ENCODE peak calls at places on chromosome 22, in eight cellular contexts. One of them, this sample, is unnamed.
A peak's percentile ranks its signal among the peaks of the same experiment; 100 is the strongest.

GRCh38 chr22:22043296-22044078 is 60.9 kb upstream of the TOP3B start:
- DNase-seq in MM.1S: no peak
- DNase-seq in thoracic aorta: no peak
- DNase-seq in mucosa of descending colon: no peak
- DNase-seq in brain microvascular endothelial cell: no peak
- DNase-seq in colonic mucosa: no peak
- DNase-seq in cardiac muscle cell: no peak
- DNase-seq in SK-N-SH: no peak
- DNase-seq in this sample: no peak

GRCh38 chr22:49210606-49211005 is 617.1 kb downstream of the BRD1 start:
- DNase-seq in brain microvascular endothelial cell: no peak
- DNase-seq in colonic mucosa: no peak
- DNase-seq in MM.1S: no peak
- DNase-seq in cardiac muscle cell: no peak
- DNase-seq in SK-N-SH: no peak
- DNase-seq in thoracic aorta: no peak
- DNase-seq in mucosa of descending colon: no peak
- DNase-seq in this sample: no peak

GRCh38 chr22:34620832-34621231 is 445.1 kb upstream of the ISX start:
- DNase-seq in brain microvascular endothelial cell: no peak
- DNase-seq in thoracic aorta: no peak
- DNase-seq in SK-N-SH: no peak
- DNase-seq in MM.1S: peak; percentile 77
- DNase-seq in colonic mucosa: no peak
- DNase-seq in mucosa of descending colon: no peak
- DNase-seq in cardiac muscle cell: no peak
- DNase-seq in this sample: no peak

GRCh38 chr22:25053153-25053805 is 100.8 kb downstream of the KIAA1671 start:
- DNase-seq in MM.1S: no peak
- DNase-seq in mucosa of descending colon: no peak
- DNase-seq in SK-N-SH: no peak
- DNase-seq in thoracic aorta: no peak
- DNase-seq in colonic mucosa: peak; percentile 81
- DNase-seq in brain microvascular endothelial cell: no peak
- DNase-seq in cardiac muscle cell: no peak
- DNase-seq in this sample: no peak

GRCh38 chr22:33737662-33738061 is 182.6 kb downstream of the LARGE1 start:
- DNase-seq in thoracic aorta: no peak
- DNase-seq in cardiac muscle cell: no peak
- DNase-seq in brain microvascular endothelial cell: no peak
- DNase-seq in MM.1S: no peak
- DNase-seq in SK-N-SH: no peak
- DNase-seq in colonic mucosa: no peak
- DNase-seq in mucosa of descending colon: no peak
- DNase-seq in this sample: no peak

GRCh38 chr22:42920101-42920820 is 63.2 kb upstream of the ARFGAP3 start:
- DNase-seq in MM.1S: no peak
- DNase-seq in cardiac muscle cell: peak; percentile 36
- DNase-seq in mucosa of descending colon: no peak
- DNase-seq in thoracic aorta: no peak
- DNase-seq in brain microvascular endothelial cell: no peak
- DNase-seq in SK-N-SH: no peak
- DNase-seq in colonic mucosa: no peak
- DNase-seq in this sample: no peak

GRCh38 chr22:36197601-36198146 is 3.9 kb downstream of the APOL4 start:
- DNase-seq in mucosa of descending colon: no peak
- DNase-seq in cardiac muscle cell: no peak
- DNase-seq in SK-N-SH: peak; percentile 50
- DNase-seq in brain microvascular endothelial cell: no peak
- DNase-seq in colonic mucosa: no peak
- DNase-seq in thoracic aorta: no peak
- DNase-seq in MM.1S: peak; percentile 21
- DNase-seq in this sample: no peak

GRCh38 chr22:21837184-21837979 is 30.1 kb downstream of the MAPK1 start:
- DNase-seq in brain microvascular endothelial cell: peak; percentile 76
- DNase-seq in mucosa of descending colon: no peak
- DNase-seq in SK-N-SH: no peak
- DNase-seq in MM.1S: no peak
- DNase-seq in thoracic aorta: no peak
- DNase-seq in cardiac muscle cell: peak; percentile 77
- DNase-seq in colonic mucosa: no peak
- DNase-seq in this sample: peak; percentile 91

GRCh38 chr22:18970180-18970947 is 34.3 kb upstream of the PRODH start:
- DNase-seq in cardiac muscle cell: peak; percentile 21
- DNase-seq in MM.1S: no peak
- DNase-seq in SK-N-SH: peak; percentile 85
- DNase-seq in brain microvascular endothelial cell: no peak
- DNase-seq in colonic mucosa: no peak
- DNase-seq in thoracic aorta: no peak
- DNase-seq in mucosa of descending colon: no peak
- DNase-seq in this sample: no peak

GRCh38 chr22:25404923-25405853 is 159.3 kb upstream of the GRK3 start:
- DNase-seq in brain microvascular endothelial cell: peak; percentile 31
- DNase-seq in colonic mucosa: peak; percentile 83
- DNase-seq in MM.1S: peak; percentile 35
- DNase-seq in mucosa of descending colon: peak; percentile 87
- DNase-seq in thoracic aorta: no peak
- DNase-seq in cardiac muscle cell: peak; percentile 78
- DNase-seq in SK-N-SH: peak; percentile 85
- DNase-seq in this sample: peak; percentile 32

GRCh38 chr22:30045901-30046715 is 34.2 kb upstream of the HORMAD2 start:
- DNase-seq in MM.1S: no peak
- DNase-seq in cardiac muscle cell: no peak
- DNase-seq in mucosa of descending colon: no peak
- DNase-seq in colonic mucosa: no peak
- DNase-seq in SK-N-SH: no peak
- DNase-seq in brain microvascular endothelial cell: no peak
- DNase-seq in thoracic aorta: no peak
- DNase-seq in this sample: no peak

GRCh38 chr22:36221799-36222751 is 17.3 kb downstream of the APOL2 start:
- DNase-seq in mucosa of descending colon: no peak
- DNase-seq in thoracic aorta: no peak
- DNase-seq in cardiac muscle cell: peak; percentile 62
- DNase-seq in SK-N-SH: peak; percentile 57
- DNase-seq in brain microvascular endothelial cell: no peak
- DNase-seq in MM.1S: peak; percentile 63
- DNase-seq in colonic mucosa: peak; percentile 41
- DNase-seq in this sample: peak; percentile 33

GRCh38 chr22:33922268-33922667 is 2.0 kb upstream of the LARGE1 start:
- DNase-seq in SK-N-SH: no peak
- DNase-seq in cardiac muscle cell: peak; percentile 40
- DNase-seq in brain microvascular endothelial cell: peak; percentile 21
- DNase-seq in colonic mucosa: peak; percentile 53
- DNase-seq in mucosa of descending colon: no peak
- DNase-seq in MM.1S: peak; percentile 31
- DNase-seq in thoracic aorta: no peak
- DNase-seq in this sample: no peak

GRCh38 chr22:37262346-37262745 is 18.3 kb upstream of the RAC2 start:
- DNase-seq in cardiac muscle cell: no peak
- DNase-seq in MM.1S: no peak
- DNase-seq in brain microvascular endothelial cell: no peak
- DNase-seq in thoracic aorta: no peak
- DNase-seq in SK-N-SH: no peak
- DNase-seq in mucosa of descending colon: no peak
- DNase-seq in colonic mucosa: no peak
- DNase-seq in this sample: no peak
- TF ChIP-seq CTCF in cardiac muscle cell: no peak
- TF ChIP-seq CTCF in MM.1S: no peak
- TF ChIP-seq CTCF in brain microvascular endothelial cell: no peak
- TF ChIP-seq CTCF in thoracic aorta: no peak
- TF ChIP-seq CTCF in SK-N-SH: no peak
- TF ChIP-seq CTCF in mucosa of descending colon: no peak
- TF ChIP-seq CTCF in colonic mucosa: no peak
- TF ChIP-seq CTCF in this sample: no peak

GRCh38 chr22:23591203-23591791 is 11.2 kb upstream of the IGLL1 start:
- DNase-seq in colonic mucosa: peak; percentile 55
- DNase-seq in brain microvascular endothelial cell: peak; percentile 53
- DNase-seq in SK-N-SH: peak; percentile 84
- DNase-seq in MM.1S: peak; percentile 51
- DNase-seq in thoracic aorta: no peak
- DNase-seq in mucosa of descending colon: peak; percentile 43
- DNase-seq in cardiac muscle cell: peak; percentile 78
- DNase-seq in this sample: peak; percentile 46

GRCh38 chr22:23591846-23592245 is 11.8 kb upstream of the IGLL1 start:
- DNase-seq in cardiac muscle cell: no peak
- DNase-seq in colonic mucosa: no peak
- DNase-seq in MM.1S: no peak
- DNase-seq in SK-N-SH: no peak
- DNase-seq in thoracic aorta: no peak
- DNase-seq in mucosa of descending colon: peak; percentile 42
- DNase-seq in brain microvascular endothelial cell: no peak
- DNase-seq in this sample: no peak
- H3K4me3 ChIP-seq in cardiac muscle cell: no peak overlapping the region
- H3K4me3 ChIP-seq in colonic mucosa: no peak overlapping the region
- H3K4me3 ChIP-seq in MM.1S: no peak overlapping the region
- H3K4me3 ChIP-seq in SK-N-SH: no peak overlapping the region
- H3K4me3 ChIP-seq in thoracic aorta: no peak overlapping the region
- H3K4me3 ChIP-seq in mucosa of descending colon: no peak overlapping the region
- H3K4me3 ChIP-seq in brain microvascular endothelial cell: no peak overlapping the region
- H3K4me3 ChIP-seq in this sample: no peak overlapping the region

DNA sequence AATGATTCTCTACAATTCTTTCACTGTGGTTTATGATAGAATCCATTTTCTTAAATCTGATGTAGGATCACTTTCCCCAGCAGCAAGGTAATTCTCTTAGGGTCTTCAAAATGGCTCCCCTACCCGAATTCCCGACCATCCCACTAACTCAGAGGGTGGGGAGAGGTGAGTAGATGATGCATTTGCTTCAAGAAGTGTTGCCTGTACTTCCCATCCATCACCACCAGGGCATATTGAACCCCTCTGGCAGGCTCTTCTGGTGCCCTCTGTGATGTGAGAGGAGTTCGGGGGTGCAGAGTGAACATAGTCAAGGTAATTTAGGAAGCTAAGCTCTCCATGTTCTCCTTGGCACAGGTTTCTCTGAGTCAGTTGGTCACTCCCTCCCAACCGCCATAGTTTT is 52.3 kb downstream of the ZNRF3 start:
- DNase-seq in cardiac muscle cell: no peak
- DNase-seq in colonic mucosa: no peak
- DNase-seq in mucosa of descending colon: no peak
- DNase-seq in MM.1S: no peak
- DNase-seq in SK-N-SH: no peak
- DNase-seq in brain microvascular endothelial cell: no peak
- DNase-seq in thoracic aorta: no peak
- DNase-seq in this sample: no peak
- TF ChIP-seq CTCF in cardiac muscle cell: peak; percentile 27
- TF ChIP-seq CTCF in colonic mucosa: no peak
- TF ChIP-seq CTCF in mucosa of descending colon: no peak
- TF ChIP-seq CTCF in MM.1S: peak; percentile 40
- TF ChIP-seq CTCF in SK-N-SH: peak; percentile 37
- TF ChIP-seq CTCF in brain microvascular endothelial cell: peak; percentile 57
- TF ChIP-seq CTCF in thoracic aorta: peak; percentile 35
- TF ChIP-seq CTCF in this sample: peak; percentile 27

GRCh38 chr22:31342389-31343125 is 3.6 kb downstream of the PATZ1 start:
- DNase-seq in mucosa of descending colon: no peak
- DNase-seq in thoracic aorta: no peak
- DNase-seq in colonic mucosa: peak; percentile 25
- DNase-seq in brain microvascular endothelial cell: no peak
- DNase-seq in MM.1S: no peak
- DNase-seq in SK-N-SH: no peak
- DNase-seq in cardiac muscle cell: no peak
- DNase-seq in this sample: no peak
- H3K4me3 ChIP-seq in mucosa of descending colon: no peak overlapping the region
- H3K4me3 ChIP-seq in thoracic aorta: peak overlapping the region; percentile 91
- H3K4me3 ChIP-seq in colonic mucosa: no peak overlapping the region
- H3K4me3 ChIP-seq in brain microvascular endothelial cell: peak overlapping the region; percentile 9
- H3K4me3 ChIP-seq in MM.1S: no peak overlapping the region
- H3K4me3 ChIP-seq in SK-N-SH: peak overlapping the region; percentile 70
- H3K4me3 ChIP-seq in cardiac muscle cell: peak overlapping the region; percentile 14
- H3K4me3 ChIP-seq in this sample: no peak overlapping the region

GRCh38 chr22:39547587-39547947 is 15.0 kb upstream of the RPS19BP1 start:
- DNase-seq in SK-N-SH: no peak
- DNase-seq in colonic mucosa: no peak
- DNase-seq in mucosa of descending colon: no peak
- DNase-seq in brain microvascular endothelial cell: no peak
- DNase-seq in MM.1S: no peak
- DNase-seq in cardiac muscle cell: no peak
- DNase-seq in thoracic aorta: no peak
- DNase-seq in this sample: no peak

GRCh38 chr22:39546064-39546365 is 13.5 kb upstream of the RPS19BP1 start:
- DNase-seq in mucosa of descending colon: no peak
- DNase-seq in MM.1S: no peak
- DNase-seq in cardiac muscle cell: no peak
- DNase-seq in brain microvascular endothelial cell: no peak
- DNase-seq in thoracic aorta: no peak
- DNase-seq in colonic mucosa: no peak
- DNase-seq in SK-N-SH: no peak
- DNase-seq in this sample: no peak

GRCh38 chr22:39545310-39546063 is 12.9 kb upstream of the RPS19BP1 start:
- DNase-seq in SK-N-SH: no peak
- DNase-seq in MM.1S: no peak
- DNase-seq in thoracic aorta: no peak
- DNase-seq in cardiac muscle cell: peak; percentile 61
- DNase-seq in mucosa of descending colon: no peak
- DNase-seq in colonic mucosa: peak; percentile 65
- DNase-seq in brain microvascular endothelial cell: no peak
- DNase-seq in this sample: peak; percentile 36

GRCh38 chr22:39546889-39547586 is 14.5 kb upstream of the RPS19BP1 start:
- DNase-seq in colonic mucosa: no peak
- DNase-seq in thoracic aorta: no peak
- DNase-seq in MM.1S: no peak
- DNase-seq in cardiac muscle cell: no peak
- DNase-seq in mucosa of descending colon: no peak
- DNase-seq in SK-N-SH: no peak
- DNase-seq in brain microvascular endothelial cell: peak; percentile 57
- DNase-seq in this sample: peak; percentile 47

GRCh38 chr22:39543095-39543494 is 10.5 kb upstream of the RPS19BP1 start:
- DNase-seq in brain microvascular endothelial cell: no peak
- DNase-seq in colonic mucosa: no peak
- DNase-seq in thoracic aorta: no peak
- DNase-seq in mucosa of descending colon: no peak
- DNase-seq in SK-N-SH: peak; percentile 72
- DNase-seq in cardiac muscle cell: peak; percentile 46
- DNase-seq in MM.1S: no peak
- DNase-seq in this sample: no peak
- TF ChIP-seq CTCF in brain microvascular endothelial cell: peak; percentile 76
- TF ChIP-seq CTCF in colonic mucosa: no peak
- TF ChIP-seq CTCF in thoracic aorta: no peak
- TF ChIP-seq CTCF in mucosa of descending colon: no peak
- TF ChIP-seq CTCF in SK-N-SH: peak; percentile 54
- TF ChIP-seq CTCF in cardiac muscle cell: peak; percentile 60
- TF ChIP-seq CTCF in MM.1S: peak; percentile 41
- TF ChIP-seq CTCF in this sample: peak; percentile 64